ENCODE peak calls at places on chromosome 12, in five cellular contexts. C is caudate nucleus; I is activated T-helper 1 cell treated with anti-CD3 and anti-CD28 coated beads, Interleukin-2, amount 50 U/mL, for 16 hours; H is HFFc6; X is MV-4-11. U is an unnamed sample.

GRCh38 chr12:65943388-65944137 is 119.3 kb downstream of the HMGA2 start:
- DNase-seq in C (no peak), I (no peak), H (peak), X (no peak), U (no peak)

GRCh38 chr12:122951406-122951805 is 14.9 kb downstream of the ABCB9 start:
- DNase-seq in C (no peak), I (no peak), H (peak), X (no peak), U (peak)

GRCh38 chr12:118498171-118498570 is 121.8 kb downstream of the SUDS3 start:
- DNase-seq in C (no peak), I (no peak), H (peak), X (peak), U (peak)

GRCh38 chr12:97465012-97465345 is 2.4 kb downstream of the RMST start:
- DNase-seq in C (no peak), I (no peak), H (no peak), X (no peak), U (no peak)

GRCh38 chr12:64826234-64826633 is 1.8 kb downstream of the TBC1D30 start:
- DNase-seq in C (peak), I (no peak), H (no peak), X (peak), U (peak)

GRCh38 chr12:8860165-8860961 is 37.9 kb downstream of the A2ML1 start:
- DNase-seq in C (no peak), I (no peak), H (peak), X (peak), U (peak)

GRCh38 chr12:52125499-52125900 is 46.0 kb downstream of the SMIM41 start:
- DNase-seq in C (no peak), I (no peak), H (no peak), X (no peak), U (no peak)

GRCh38 chr12:108307006-108307405 is 32.1 kb downstream of the CMKLR1 start:
- DNase-seq in C (peak), I (no peak), H (no peak), X (peak), U (no peak)

GRCh38 chr12:47415054-47415453 is 290.8 kb downstream of the RPAP3 start:
- DNase-seq in C (no peak), I (no peak), H (no peak), X (no peak), U (no peak)

GRCh38 chr12:31594681-31595080 is 3.7 kb upstream of the DENND5B start:
- DNase-seq in C (no peak), I (no peak), H (peak), X (no peak), U (no peak)

GRCh38 chr12:71024281-71024680 is 103.7 kb upstream of the PTPRR start:
- DNase-seq in C (no peak), I (no peak), H (no peak), X (no peak), U (no peak)

GRCh38 chr12:104792570-104792969 is 165.5 kb downstream of the SLC41A2 start:
- DNase-seq in C (no peak), I (no peak), H (peak), X (peak), U (peak)

GRCh38 chr12:64797156-64797555 is 27.3 kb upstream of the TBC1D30 start:
- DNase-seq in C (no peak), I (no peak), H (no peak), X (no peak), U (no peak)

GRCh38 chr12:50984899-50985298 is 32.6 kb downstream of the HIGD1C start:
- DNase-seq in C (no peak), I (no peak), H (peak), X (no peak), U (no peak)

GRCh38 chr12:43758247-43758727 is 303 bp downstream of the PUS7L start:
- DNase-seq in C (no peak), I (peak), H (no peak), X (peak), U (peak)

GRCh38 chr12:25276199-25276937 is 25.6 kb upstream of the KRAS start:
- DNase-seq in C (no peak), I (peak), H (peak), X (peak), U (peak)

GRCh38 chr12:100752841-100753240 is 41.7 kb upstream of the ANO4 start:
- DNase-seq in C (no peak), I (no peak), H (no peak), X (no peak), U (no peak)

GRCh38 chr12:124543591-124544310 is 23.7 kb downstream of the NCOR2 start:
- DNase-seq in C (no peak), I (no peak), H (no peak), X (no peak), U (no peak)

GRCh38 chr12:1865284-1865866 is 45.0 kb downstream of the LRTM2 start:
- DNase-seq in C (no peak), I (no peak), H (no peak), X (no peak), U (no peak)

GRCh38 chr12:94979941-94980340 is 23.6 kb downstream of the NDUFA12 start:
- DNase-seq in C (no peak), I (no peak), H (no peak), X (no peak), U (no peak)

GRCh38 chr12:55933158-55933798 is 2.3 kb downstream of the DGKA start:
- DNase-seq in C (no peak), I (no peak), H (no peak), X (peak), U (no peak)

GRCh38 chr12:126704609-126705008 is 1562.4 kb upstream of the TMEM132C start:
- DNase-seq in C (no peak), I (no peak), H (no peak), X (no peak), U (no peak)

GRCh38 chr12:91983935-91984334 is 161.7 kb downstream of the BTG1 start:
- DNase-seq in C (no peak), I (no peak), H (no peak), X (no peak), U (no peak)

GRCh38 chr12:26056335-26056734 is 68.5 kb downstream of the BHLHE41 start:
- DNase-seq in C (no peak), I (no peak), H (no peak), X (no peak), U (peak)

U was measured in mucosa of gallbladder.